ENCODE peak calls at places on chromosomes 16 and 17, in six cellular contexts. I, M, Y, P, X and B are unnamed samples.

GRCh38 chr16:29730649-29731048 is 15.1 kb downstream of the C16orf54 start:
- DNase-seq in I (no peak), M (no peak), Y (no peak), P (no peak), X (no peak), B (no peak)

GRCh38 chr17:46772013-46772878 is 46.2 kb downstream of the WNT3 start:
- DNase-seq in I (no peak), M (no peak), Y (peak), P (peak), X (peak), B (no peak)

GRCh38 chr17:38421224-38421841 is 6.9 kb upstream of the ARHGAP23 start:
- DNase-seq in I (peak), M (no peak), Y (no peak), P (no peak), X (no peak), B (no peak)

GRCh38 chr17:54901230-54901847 is 687 bp downstream of the TOM1L1 start:
- DNase-seq in I (peak), M (no peak), Y (peak), P (peak), X (no peak), B (no peak)

GRCh38 chr17:40316571-40317344 is 7.8 kb downstream of the RARA start:
- DNase-seq in I (peak), M (no peak), Y (peak), P (peak), X (peak), B (no peak)

GRCh38 chr16:19210175-19210924 is 42.3 kb downstream of the SYT17 start:
- DNase-seq in I (peak), M (no peak), Y (peak), P (no peak), X (no peak), B (no peak)

GRCh38 chr16:58829096-58829495 is 95.0 kb upstream of the GOT2 start:
- DNase-seq in I (no peak), M (no peak), Y (no peak), P (no peak), X (no peak), B (no peak)

GRCh38 chr16:46714797-46715591 is 25.5 kb downstream of the ORC6 start:
- DNase-seq in I (no peak), M (no peak), Y (no peak), P (no peak), X (no peak), B (no peak)

GRCh38 chr16:30407794-30408534 is 558 bp downstream of the ZNF771 start:
- DNase-seq in I (no peak), M (no peak), Y (no peak), P (no peak), X (no peak), B (no peak)

GRCh38 chr17:50817142-50817751 is 18.1 kb upstream of the WFIKKN2 start:
- DNase-seq in I (no peak), M (peak), Y (peak), P (peak), X (peak), B (no peak)

GRCh38 chr17:896439-896838 is 83.1 kb downstream of the NXN start:
- DNase-seq in I (no peak), M (no peak), Y (no peak), P (no peak), X (no peak), B (no peak)

GRCh38 chr16:68236804-68237242 is 896 bp upstream of the ESRP2 start:
- DNase-seq in I (peak), M (no peak), Y (no peak), P (no peak), X (no peak), B (no peak)

GRCh38 chr16:83744521-83744981 is 63.2 kb upstream of the HSBP1 start:
- DNase-seq in I (no peak), M (no peak), Y (peak), P (peak), X (peak), B (peak)

GRCh38 chr17:45991341-45991740 is 7.7 kb upstream of the STH start:
- DNase-seq in I (no peak), M (no peak), Y (no peak), P (no peak), X (no peak), B (no peak)

GRCh38 chr16:87126403-87127025 is 190.7 kb downstream of the C16orf95 start:
- DNase-seq in I (no peak), M (no peak), Y (no peak), P (peak), X (no peak), B (no peak)

GRCh38 chr17:44906987-44907681 is 7.9 kb upstream of the EFTUD2 start:
- DNase-seq in I (no peak), M (no peak), Y (no peak), P (no peak), X (no peak), B (no peak)

GRCh38 chr16:22191966-22192260 is 14.2 kb upstream of the EEF2K start:
- DNase-seq in I (no peak), M (no peak), Y (no peak), P (peak), X (no peak), B (no peak)

GRCh38 chr16:379183-379960 is 2.4 kb downstream of the PGAP6 start:
- DNase-seq in I (no peak), M (no peak), Y (no peak), P (peak), X (no peak), B (no peak)

GRCh38 chr16:21159281-21159951 is 942 bp downstream of the LDAF1 start:
- DNase-seq in I (no peak), M (no peak), Y (peak), P (peak), X (peak), B (no peak)

GRCh38 chr16:1337486-1337885 is 4.0 kb downstream of the BAIAP3 start:
- DNase-seq in I (no peak), M (no peak), Y (no peak), P (no peak), X (no peak), B (no peak)

GRCh38 chr16:66478733-66479511 is 51.8 kb downstream of the BEAN1 start:
- DNase-seq in I (peak), M (peak), Y (peak), P (peak), X (peak), B (no peak)

GRCh38 chr16:66273644-66274334 is 92.7 kb upstream of the CDH5 start:
- DNase-seq in I (peak), M (no peak), Y (peak), P (no peak), X (no peak), B (no peak)

GRCh38 chr16:10256855-10257641 is 74.8 kb upstream of the GRIN2A start:
- DNase-seq in I (peak), M (no peak), Y (peak), P (peak), X (peak), B (no peak)

GRCh38 chr16:2819179-2819938 is 2.3 kb downstream of the PRSS21 start:
- DNase-seq in I (no peak), M (no peak), Y (no peak), P (no peak), X (no peak), B (no peak)

GRCh38 chr16:58501242-58502131 is 1.5 kb downstream of the NDRG4 start:
- DNase-seq in I (no peak), M (no peak), Y (no peak), P (peak), X (no peak), B (no peak)

GRCh38 chr17:21124096-21124495 is 2.7 kb upstream of the DHRS7B start:
- DNase-seq in I (no peak), M (no peak), Y (peak), P (no peak), X (no peak), B (no peak)

GRCh38 chr16:17343729-17344128 is 127.0 kb downstream of the XYLT1 start:
- DNase-seq in I (no peak), M (no peak), Y (no peak), P (no peak), X (no peak), B (no peak)

GRCh38 chr17:70295329-70295728 is 126.0 kb downstream of the KCNJ2 start:
- DNase-seq in I (no peak), M (no peak), Y (no peak), P (no peak), X (no peak), B (no peak)

GRCh38 chr17:79799174-79799537 is 2.3 kb upstream of the CBX8 start:
- DNase-seq in I (no peak), M (no peak), Y (no peak), P (no peak), X (no peak), B (no peak)

GRCh38 chr16:67451704-67452435 is 20.9 kb downstream of the HSD11B2 start:
- DNase-seq in I (no peak), M (no peak), Y (no peak), P (peak), X (no peak), B (no peak)

GRCh38 chr17:16449121-16449570 is 33.8 kb downstream of the TRPV2 start:
- DNase-seq in I (peak), M (no peak), Y (peak), P (no peak), X (no peak), B (no peak)

GRCh38 chr16:53985865-53986264 is 281.9 kb downstream of the FTO start:
- DNase-seq in I (no peak), M (no peak), Y (no peak), P (no peak), X (no peak), B (no peak)

GRCh38 chr16:23469814-23470213 is 16.8 kb upstream of the COG7 start:
- DNase-seq in I (peak), M (no peak), Y (peak), P (peak), X (no peak), B (no peak)

GRCh38 chr16:31331807-31332301 is 23.1 kb upstream of the ITGAX start:
- DNase-seq in I (no peak), M (no peak), Y (no peak), P (no peak), X (no peak), B (no peak)

GRCh38 chr17:45246861-45247428 is 14.9 kb downstream of the SPATA32 start:
- DNase-seq in I (no peak), M (no peak), Y (peak), P (no peak), X (no peak), B (no peak)

GRCh38 chr17:57068707-57069106 is 16.3 kb upstream of the AKAP1 start:
- DNase-seq in I (no peak), M (no peak), Y (no peak), P (no peak), X (no peak), B (no peak)

GRCh38 chr17:72587773-72588511 is 467.1 kb downstream of the SOX9 start:
- DNase-seq in I (peak), M (no peak), Y (peak), P (peak), X (no peak), B (no peak)
- TF ChIP-seq CTCF in I (peak), M (no peak), Y (no peak), P (peak), X (no peak), B (peak)

GRCh38 chr17:7213895-7214299 is 5.7 kb downstream of the DLG4 start:
- DNase-seq in I (peak), M (no peak), Y (peak), P (peak), X (no peak), B (no peak)
- H3K4me3 ChIP-seq in I (peak), M (peak), Y (no peak), P (no peak), X (peak), B (peak)

DNA sequence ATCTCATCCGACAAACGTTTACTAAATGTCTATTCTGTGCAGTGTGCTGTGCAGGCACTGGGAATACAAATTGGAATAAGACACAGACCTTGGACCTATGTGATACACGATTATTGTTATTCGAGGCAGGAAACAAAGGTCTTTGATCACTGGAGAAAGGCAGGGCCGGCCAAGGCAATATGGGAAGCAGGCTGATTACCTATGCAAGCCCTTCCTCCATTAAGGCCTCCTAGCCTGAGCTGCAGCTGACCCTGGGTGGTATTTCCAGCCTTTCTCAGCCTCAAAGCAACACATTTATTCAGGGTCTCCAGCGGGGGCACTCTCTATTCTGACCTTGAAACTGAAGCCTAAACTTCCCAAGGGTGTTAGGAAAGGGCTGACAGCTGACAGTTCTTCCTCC is 13.4 kb downstream of the ST6GALNAC1 start:
- DNase-seq in I (no peak), M (no peak), Y (no peak), P (no peak), X (no peak), B (no peak)
- TF ChIP-seq CTCF in I (no peak), M (no peak), Y (no peak), P (no peak), X (no peak), B (no peak)

GRCh38 chr16:52469091-52469490 is 77.9 kb downstream of the TOX3 start:
- DNase-seq in I (no peak), M (no peak), Y (no peak), P (no peak), X (no peak), B (no peak)
- H3K4me3 ChIP-seq in I (no peak), M (no peak), Y (no peak), P (no peak), X (no peak), B (no peak)

GRCh38 chr17:63390090-63390489 is 56.0 kb downstream of the CYB561 start:
- DNase-seq in I (no peak), M (no peak), Y (no peak), P (no peak), X (no peak), B (no peak)

GRCh38 chr17:63399856-63400255 is 46.2 kb downstream of the CYB561 start:
- DNase-seq in I (peak), M (no peak), Y (no peak), P (peak), X (peak), B (no peak)

GRCh38 chr17:63398680-63399079 is 47.4 kb downstream of the CYB561 start:
- DNase-seq in I (peak), M (no peak), Y (no peak), P (no peak), X (no peak), B (no peak)

GRCh38 chr17:63399316-63399715 is 46.8 kb downstream of the CYB561 start:
- DNase-seq in I (peak), M (no peak), Y (no peak), P (no peak), X (no peak), B (no peak)

DNA sequence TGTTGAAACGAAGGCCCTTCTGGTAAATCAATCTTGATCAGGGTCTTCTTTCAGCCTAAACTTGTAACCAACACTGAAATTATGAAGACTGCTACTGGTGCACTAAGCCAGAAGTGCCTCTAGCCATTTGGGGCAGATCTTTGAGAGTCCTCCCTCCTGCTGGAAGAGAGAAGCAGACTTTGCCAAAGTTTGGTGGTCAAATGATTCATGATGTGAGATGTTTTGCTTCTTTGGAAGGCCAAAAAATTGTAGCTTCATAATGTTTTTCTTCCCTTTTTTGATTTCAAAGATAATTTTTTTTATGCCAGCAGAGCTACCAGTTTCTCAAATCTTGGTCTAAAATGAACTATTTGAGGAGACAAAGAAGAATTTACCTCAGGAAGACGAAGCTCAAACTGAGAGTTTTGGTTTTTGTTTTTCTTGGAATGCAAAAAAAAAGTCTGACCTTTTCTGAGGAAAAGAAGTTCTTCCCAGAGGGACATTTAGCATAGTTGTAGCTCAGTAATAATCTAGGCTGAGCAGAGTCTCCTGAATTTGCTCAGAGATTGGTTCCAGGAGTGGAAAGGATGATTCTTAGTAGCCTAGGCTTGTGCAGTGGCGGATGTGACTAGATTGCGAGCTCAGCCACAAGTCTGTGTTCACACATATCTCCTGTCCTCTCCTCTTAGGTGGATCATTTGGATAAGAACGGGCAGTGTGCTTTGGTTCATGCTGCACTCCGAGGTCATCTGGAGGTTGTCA is 50.9 kb downstream of the CYB561 start:
- DNase-seq in I (peak), M (no peak), Y (no peak), P (no peak), X (no peak), B (no peak)
- TF ChIP-seq CTCF in I (no peak), M (no peak), Y (no peak), P (no peak), X (no peak), B (no peak)

GRCh38 chr17:2214887-2215615 is 88.5 kb downstream of the SMG6 start:
- DNase-seq in I (peak), M (no peak), Y (no peak), P (no peak), X (peak), B (no peak)
- H3K4me3 ChIP-seq in I (no peak), M (no peak), Y (no peak), P (no peak), X (peak), B (no peak)

GRCh38 chr16:12907670-12908233 is 6.4 kb downstream of the SHISA9 start:
- DNase-seq in I (no peak), M (no peak), Y (peak), P (no peak), X (no peak), B (no peak)
- TF ChIP-seq CTCF in I (no peak), M (no peak), Y (peak), P (no peak), X (no peak), B (peak)

GRCh38 chr16:28538733-28539596 is at the start of gene NUPR1:
- DNase-seq in I (peak), M (peak), Y (peak), P (peak), X (peak), B (peak)
- H3K4me3 ChIP-seq in I (peak), M (peak), Y (peak), P (peak), X (peak), B (peak)